ENCODE peak calls at places on chromosomes 16 and 17, in four cellular contexts. One of them, this sample, is unnamed. For H3K4me1, the result is how much of the 10 kb centered on the place peaks cover.

GRCh38 chr16:5012887-5013286 is 20.8 kb downstream of the NAGPA start:
- DNase-seq in hepatocyte: no peak
- DNase-seq in foreskin keratinocyte: no peak
- DNase-seq in neural progenitor cell: no peak
- DNase-seq in this sample: no peak

GRCh38 chr17:48052956-48053757 is 5.0 kb downstream of the NFE2L1 start:
- DNase-seq in hepatocyte: peak
- DNase-seq in foreskin keratinocyte: no peak
- DNase-seq in neural progenitor cell: no peak
- DNase-seq in this sample: peak

GRCh38 chr16:47731252-47731651 is 270.1 kb downstream of the PHKB start:
- DNase-seq in hepatocyte: no peak
- DNase-seq in foreskin keratinocyte: peak
- DNase-seq in neural progenitor cell: no peak
- DNase-seq in this sample: peak

GRCh38 chr17:39867891-39868553 is at the start of gene ZPBP2:
- DNase-seq in hepatocyte: no peak
- DNase-seq in foreskin keratinocyte: no peak
- DNase-seq in neural progenitor cell: no peak
- DNase-seq in this sample: no peak

GRCh38 chr16:76941091-76941490 is 249.9 kb upstream of the MON1B start:
- DNase-seq in hepatocyte: no peak
- DNase-seq in foreskin keratinocyte: no peak
- DNase-seq in neural progenitor cell: no peak
- DNase-seq in this sample: no peak

GRCh38 chr16:12760819-12761611 is 42.7 kb downstream of the CPPED1 start:
- DNase-seq in hepatocyte: no peak
- DNase-seq in foreskin keratinocyte: no peak
- DNase-seq in neural progenitor cell: no peak
- DNase-seq in this sample: no peak

GRCh38 chr16:88376835-88377726 is 5.7 kb upstream of the ZNF469 start:
- DNase-seq in hepatocyte: no peak
- DNase-seq in foreskin keratinocyte: no peak
- DNase-seq in neural progenitor cell: no peak
- DNase-seq in this sample: peak

GRCh38 chr17:10563991-10564660 is 14.7 kb upstream of the MYH2 start:
- DNase-seq in hepatocyte: no peak
- DNase-seq in foreskin keratinocyte: no peak
- DNase-seq in neural progenitor cell: no peak
- DNase-seq in this sample: no peak

GRCh38 chr17:82089723-82090548 is 8.1 kb downstream of the FASN start:
- DNase-seq in hepatocyte: no peak
- DNase-seq in foreskin keratinocyte: no peak
- DNase-seq in neural progenitor cell: no peak
- DNase-seq in this sample: no peak

GRCh38 chr17:4175921-4176802 is 33.2 kb downstream of the CYB5D2 start:
- DNase-seq in hepatocyte: no peak
- DNase-seq in foreskin keratinocyte: no peak
- DNase-seq in neural progenitor cell: no peak
- DNase-seq in this sample: peak

GRCh38 chr17:47862621-47863440 is 11.9 kb upstream of the SP6 start:
- DNase-seq in hepatocyte: no peak
- DNase-seq in foreskin keratinocyte: peak
- DNase-seq in neural progenitor cell: no peak
- DNase-seq in this sample: peak

GRCh38 chr17:79573196-79573929 is 37.5 kb downstream of the RBFOX3 start:
- DNase-seq in hepatocyte: no peak
- DNase-seq in foreskin keratinocyte: no peak
- DNase-seq in neural progenitor cell: no peak
- DNase-seq in this sample: no peak

GRCh38 chr17:45896803-45897693 is 2.7 kb downstream of the MAPT start:
- DNase-seq in hepatocyte: no peak
- DNase-seq in foreskin keratinocyte: peak
- DNase-seq in neural progenitor cell: peak
- DNase-seq in this sample: no peak

GRCh38 chr17:44314524-44314868 is 6.1 kb downstream of the RUNDC3A start:
- DNase-seq in hepatocyte: no peak
- DNase-seq in foreskin keratinocyte: no peak
- DNase-seq in neural progenitor cell: no peak
- DNase-seq in this sample: no peak

GRCh38 chr16:33059206-33059605 is 134.8 kb upstream of the TP53TG3C start:
- DNase-seq in hepatocyte: peak
- DNase-seq in foreskin keratinocyte: no peak
- DNase-seq in neural progenitor cell: no peak
- DNase-seq in this sample: no peak

GRCh38 chr16:11100239-11100750 is 155.7 kb downstream of the SOCS1 start:
- DNase-seq in hepatocyte: peak
- DNase-seq in foreskin keratinocyte: no peak
- DNase-seq in neural progenitor cell: peak
- DNase-seq in this sample: peak

GRCh38 chr16:27670071-27670825 is 120.3 kb downstream of the KATNIP start:
- DNase-seq in hepatocyte: no peak
- DNase-seq in foreskin keratinocyte: no peak
- DNase-seq in neural progenitor cell: no peak
- DNase-seq in this sample: no peak

GRCh38 chr17:42345396-42346078 is 42.7 kb downstream of the STAT3 start:
- DNase-seq in hepatocyte: no peak
- DNase-seq in foreskin keratinocyte: no peak
- DNase-seq in neural progenitor cell: peak
- DNase-seq in this sample: peak

GRCh38 chr17:35984140-35984539 is 2.4 kb downstream of the CCL14 start:
- DNase-seq in hepatocyte: no peak
- DNase-seq in foreskin keratinocyte: no peak
- DNase-seq in neural progenitor cell: no peak
- DNase-seq in this sample: no peak

GRCh38 chr17:35981246-35981645 is at the start of gene CCL16:
- DNase-seq in hepatocyte: no peak
- DNase-seq in foreskin keratinocyte: no peak
- DNase-seq in neural progenitor cell: no peak
- DNase-seq in this sample: no peak

GRCh38 chr17:35978346-35978745 is 3.0 kb downstream of the CCL16 start:
- DNase-seq in hepatocyte: no peak
- DNase-seq in foreskin keratinocyte: no peak
- DNase-seq in neural progenitor cell: no peak
- DNase-seq in this sample: no peak

GRCh38 chr17:35982409-35983191 is 1.3 kb upstream of the CCL16 start:
- DNase-seq in hepatocyte: no peak
- DNase-seq in foreskin keratinocyte: no peak
- DNase-seq in neural progenitor cell: no peak
- DNase-seq in this sample: no peak

GRCh38 chr17:35981908-35982330 is 622 bp upstream of the CCL16 start:
- DNase-seq in hepatocyte: peak
- DNase-seq in foreskin keratinocyte: no peak
- DNase-seq in neural progenitor cell: peak
- DNase-seq in this sample: no peak
- TF ChIP-seq CTCF in hepatocyte: peak
- TF ChIP-seq CTCF in foreskin keratinocyte: no peak
- TF ChIP-seq CTCF in neural progenitor cell: peak
- TF ChIP-seq CTCF in this sample: no peak

GRCh38 chr17:28724500-28725165 is 1.4 kb downstream of the TLCD1 start:
- DNase-seq in hepatocyte: no peak
- DNase-seq in foreskin keratinocyte: no peak
- DNase-seq in neural progenitor cell: no peak
- DNase-seq in this sample: no peak

GRCh38 chr17:28726396-28726911 is 421 bp upstream of the TLCD1 start:
- DNase-seq in hepatocyte: peak
- DNase-seq in foreskin keratinocyte: peak
- DNase-seq in neural progenitor cell: peak
- DNase-seq in this sample: peak

GRCh38 chr17:28725660-28726395 is at the start of gene TLCD1:
- DNase-seq in hepatocyte: peak
- DNase-seq in foreskin keratinocyte: peak
- DNase-seq in neural progenitor cell: peak
- DNase-seq in this sample: peak

GRCh38 chr17:28726912-28727726 is 1.1 kb upstream of the TLCD1 start:
- DNase-seq in hepatocyte: peak
- DNase-seq in foreskin keratinocyte: peak
- DNase-seq in neural progenitor cell: peak
- DNase-seq in this sample: peak

GRCh38 chr17:28725166-28725659 is 820 bp downstream of the TLCD1 start:
- DNase-seq in hepatocyte: peak
- DNase-seq in foreskin keratinocyte: peak
- DNase-seq in neural progenitor cell: no peak
- DNase-seq in this sample: peak
- H3K4me1 ChIP-seq in hepatocyte: under half
- H3K4me1 ChIP-seq in foreskin keratinocyte: under half
- H3K4me1 ChIP-seq in neural progenitor cell: under half
- H3K4me1 ChIP-seq in this sample: under half

GRCh38 chr17:62808576-62808970 is 459 bp upstream of the MARCHF10 start:
- DNase-seq in hepatocyte: no peak
- DNase-seq in foreskin keratinocyte: no peak
- DNase-seq in neural progenitor cell: no peak
- DNase-seq in this sample: no peak

GRCh38 chr17:62804822-62805221 is 3.3 kb downstream of the MARCHF10 start:
- DNase-seq in hepatocyte: peak
- DNase-seq in foreskin keratinocyte: peak
- DNase-seq in neural progenitor cell: no peak
- DNase-seq in this sample: no peak

GRCh38 chr17:62809656-62810055 is 1.5 kb upstream of the MARCHF10 start:
- DNase-seq in hepatocyte: no peak
- DNase-seq in foreskin keratinocyte: no peak
- DNase-seq in neural progenitor cell: no peak
- DNase-seq in this sample: peak

GRCh38 chr17:62805234-62805633 is 2.9 kb downstream of the MARCHF10 start:
- DNase-seq in hepatocyte: no peak
- DNase-seq in foreskin keratinocyte: no peak
- DNase-seq in neural progenitor cell: no peak
- DNase-seq in this sample: no peak

GRCh38 chr17:62807812-62808575 is at the start of gene MARCHF10:
- DNase-seq in hepatocyte: peak
- DNase-seq in foreskin keratinocyte: no peak
- DNase-seq in neural progenitor cell: peak
- DNase-seq in this sample: no peak
- H3K27ac ChIP-seq in hepatocyte: no peak
- H3K27ac ChIP-seq in foreskin keratinocyte: no peak
- H3K27ac ChIP-seq in neural progenitor cell: no peak
- H3K27ac ChIP-seq in this sample: no peak

GRCh38 chr17:36946726-36947091 is 2.0 kb upstream of the AATF start:
- DNase-seq in hepatocyte: no peak
- DNase-seq in foreskin keratinocyte: no peak
- DNase-seq in neural progenitor cell: no peak
- DNase-seq in this sample: no peak

GRCh38 chr17:36947922-36948716 is 635 bp upstream of the AATF start:
- DNase-seq in hepatocyte: no peak
- DNase-seq in foreskin keratinocyte: no peak
- DNase-seq in neural progenitor cell: no peak
- DNase-seq in this sample: no peak

GRCh38 chr17:36949461-36949927 is 740 bp downstream of the AATF start:
- DNase-seq in hepatocyte: no peak
- DNase-seq in foreskin keratinocyte: no peak
- DNase-seq in neural progenitor cell: peak
- DNase-seq in this sample: no peak

GRCh38 chr17:36950027-36950426 is 1.3 kb downstream of the AATF start:
- DNase-seq in hepatocyte: no peak
- DNase-seq in foreskin keratinocyte: no peak
- DNase-seq in neural progenitor cell: no peak
- DNase-seq in this sample: no peak

GRCh38 chr17:36948717-36949460 is at the start of gene AATF:
- DNase-seq in hepatocyte: peak
- DNase-seq in foreskin keratinocyte: peak
- DNase-seq in neural progenitor cell: peak
- DNase-seq in this sample: peak
- TF ChIP-seq CTCF in hepatocyte: no peak
- TF ChIP-seq CTCF in foreskin keratinocyte: no peak
- TF ChIP-seq CTCF in neural progenitor cell: no peak
- TF ChIP-seq CTCF in this sample: no peak

DNA sequence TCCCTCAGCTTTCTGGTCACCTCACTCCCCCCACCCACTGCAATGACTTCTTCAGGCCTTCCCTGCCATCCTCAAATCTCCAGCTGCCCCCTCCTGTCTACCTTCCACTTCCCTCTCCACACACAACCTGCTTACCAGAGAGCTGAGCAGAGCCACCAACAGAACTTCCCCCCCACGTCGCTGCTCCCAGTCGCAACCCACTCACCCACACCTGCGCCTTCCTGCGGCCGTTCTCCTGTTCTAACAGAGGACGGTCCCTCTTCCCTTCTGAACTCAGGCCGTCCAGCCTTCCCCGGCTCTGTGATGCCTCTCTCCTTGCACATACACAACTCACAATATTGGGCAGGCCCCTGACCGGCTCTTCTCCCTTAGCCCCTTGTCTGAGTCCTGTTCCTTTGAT is 13.6 kb upstream of the NLRC5 start:
- DNase-seq in hepatocyte: no peak
- DNase-seq in foreskin keratinocyte: no peak
- DNase-seq in neural progenitor cell: no peak
- DNase-seq in this sample: no peak
- H3K4me1 ChIP-seq in hepatocyte: under half
- H3K4me1 ChIP-seq in foreskin keratinocyte: under half
- H3K4me1 ChIP-seq in neural progenitor cell: under half
- H3K4me1 ChIP-seq in this sample: under half

DNA sequence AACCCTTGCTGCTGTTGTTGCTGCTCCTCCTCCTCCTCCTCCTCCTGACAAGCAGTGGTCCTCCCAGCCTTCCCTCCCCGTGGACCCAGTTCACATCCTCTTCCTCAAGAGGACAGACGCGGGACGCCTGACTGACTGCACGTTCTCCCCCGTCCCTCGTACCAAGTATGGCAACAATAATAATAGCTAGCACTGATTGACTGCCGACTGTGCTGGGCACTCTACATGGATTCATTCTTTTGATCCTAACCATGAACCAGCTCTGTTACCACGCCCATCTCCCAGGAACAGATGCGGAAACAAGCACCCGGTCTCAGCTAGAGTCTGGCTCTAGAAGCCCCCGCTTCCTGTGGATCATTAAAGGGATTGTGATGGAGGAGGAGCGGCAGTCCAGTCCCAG is 78.0 kb downstream of the GNAO1 start:
- DNase-seq in hepatocyte: no peak
- DNase-seq in foreskin keratinocyte: no peak
- DNase-seq in neural progenitor cell: no peak
- DNase-seq in this sample: no peak
- H3K27ac ChIP-seq in hepatocyte: no peak
- H3K27ac ChIP-seq in foreskin keratinocyte: no peak
- H3K27ac ChIP-seq in neural progenitor cell: no peak
- H3K27ac ChIP-seq in this sample: peak

GRCh38 chr16:470418-470817 is 45.0 kb downstream of the RAB11FIP3 start:
- DNase-seq in hepatocyte: no peak
- DNase-seq in foreskin keratinocyte: no peak
- DNase-seq in neural progenitor cell: no peak
- DNase-seq in this sample: no peak

GRCh38 chr16:472199-472504 is 46.7 kb downstream of the RAB11FIP3 start:
- DNase-seq in hepatocyte: no peak
- DNase-seq in foreskin keratinocyte: no peak
- DNase-seq in neural progenitor cell: no peak
- DNase-seq in this sample: no peak

GRCh38 chr16:466651-467050 is 41.2 kb downstream of the RAB11FIP3 start:
- DNase-seq in hepatocyte: no peak
- DNase-seq in foreskin keratinocyte: no peak
- DNase-seq in neural progenitor cell: no peak
- DNase-seq in this sample: no peak

GRCh38 chr16:471353-472198 is 46.1 kb downstream of the RAB11FIP3 start:
- DNase-seq in hepatocyte: no peak
- DNase-seq in foreskin keratinocyte: peak
- DNase-seq in neural progenitor cell: peak
- DNase-seq in this sample: no peak

GRCh38 chr16:468072-468821 is 42.8 kb downstream of the RAB11FIP3 start:
- DNase-seq in hepatocyte: no peak
- DNase-seq in foreskin keratinocyte: no peak
- DNase-seq in neural progenitor cell: peak
- DNase-seq in this sample: no peak
- TF ChIP-seq CTCF in hepatocyte: no peak
- TF ChIP-seq CTCF in foreskin keratinocyte: no peak
- TF ChIP-seq CTCF in neural progenitor cell: no peak
- TF ChIP-seq CTCF in this sample: no peak